ENCODE peak calls at places on chromosomes 3 and 15, in four cellular contexts. One of them, this sample, is unnamed.

GRCh38 chr3:13707456-13707855 is 158.5 kb downstream of the FBLN2 start:
- DNase-seq in fibroblast of lung: no peak
- DNase-seq in IMR-90: no peak
- DNase-seq in Peyer's patch: no peak
- DNase-seq in this sample: no peak

GRCh38 chr3:135966349-135966695 is 794 bp downstream of the PPP2R3A start:
- DNase-seq in fibroblast of lung: peak; percentile 53
- DNase-seq in IMR-90: no peak
- DNase-seq in Peyer's patch: no peak
- DNase-seq in this sample: no peak

GRCh38 chr3:51514210-51514609 is 14.4 kb upstream of the DCAF1 start:
- DNase-seq in fibroblast of lung: no peak
- DNase-seq in IMR-90: no peak
- DNase-seq in Peyer's patch: no peak
- DNase-seq in this sample: no peak

GRCh38 chr3:177119829-177120228 is 77.5 kb downstream of the TBL1XR1 start:
- DNase-seq in fibroblast of lung: no peak
- DNase-seq in IMR-90: no peak
- DNase-seq in Peyer's patch: no peak
- DNase-seq in this sample: no peak

GRCh38 chr15:58755956-58756355 is 6.4 kb upstream of the ADAM10 start:
- DNase-seq in fibroblast of lung: no peak
- DNase-seq in IMR-90: no peak
- DNase-seq in Peyer's patch: no peak
- DNase-seq in this sample: no peak

GRCh38 chr3:52130966-52131637 is 23.1 kb downstream of the POC1A start:
- DNase-seq in fibroblast of lung: no peak
- DNase-seq in IMR-90: no peak
- DNase-seq in Peyer's patch: no peak
- DNase-seq in this sample: no peak

GRCh38 chr3:168284728-168285127 is 189.0 kb upstream of the GOLIM4 start:
- DNase-seq in fibroblast of lung: no peak
- DNase-seq in IMR-90: no peak
- DNase-seq in Peyer's patch: no peak
- DNase-seq in this sample: no peak

GRCh38 chr3:14488286-14489036 is 51.7 kb downstream of the GRIP2 start:
- DNase-seq in fibroblast of lung: no peak
- DNase-seq in IMR-90: no peak
- DNase-seq in Peyer's patch: no peak
- DNase-seq in this sample: no peak

GRCh38 chr3:73521936-73522335 is 102.8 kb downstream of the PDZRN3 start:
- DNase-seq in fibroblast of lung: no peak
- DNase-seq in IMR-90: no peak
- DNase-seq in Peyer's patch: no peak
- DNase-seq in this sample: no peak

GRCh38 chr3:119636194-119636593 is 24.2 kb downstream of the POPDC2 start:
- DNase-seq in fibroblast of lung: peak; percentile 28
- DNase-seq in IMR-90: peak; percentile 13
- DNase-seq in Peyer's patch: no peak
- DNase-seq in this sample: no peak

GRCh38 chr3:171943262-171944108 is 95.9 kb upstream of the FNDC3B start:
- DNase-seq in fibroblast of lung: no peak
- DNase-seq in IMR-90: no peak
- DNase-seq in Peyer's patch: no peak
- DNase-seq in this sample: no peak
- TF ChIP-seq CTCF in fibroblast of lung: no peak
- TF ChIP-seq CTCF in IMR-90: no peak
- TF ChIP-seq CTCF in Peyer's patch: no peak
- TF ChIP-seq CTCF in this sample: no peak

GRCh38 chr3:56836276-56837163 is 34.8 kb upstream of the ARHGEF3 start:
- DNase-seq in fibroblast of lung: no peak
- DNase-seq in IMR-90: no peak
- DNase-seq in Peyer's patch: no peak
- DNase-seq in this sample: no peak
- H3K4me1 ChIP-seq in fibroblast of lung: peaks cover 4% of the 10 kb centered on the region
- H3K4me1 ChIP-seq in IMR-90: peaks cover 4% of the 10 kb centered on the region
- H3K4me1 ChIP-seq in Peyer's patch: no peaks in the 10 kb centered on the region
- H3K4me1 ChIP-seq in this sample: peaks cover 6% of the 10 kb centered on the region

DNA sequence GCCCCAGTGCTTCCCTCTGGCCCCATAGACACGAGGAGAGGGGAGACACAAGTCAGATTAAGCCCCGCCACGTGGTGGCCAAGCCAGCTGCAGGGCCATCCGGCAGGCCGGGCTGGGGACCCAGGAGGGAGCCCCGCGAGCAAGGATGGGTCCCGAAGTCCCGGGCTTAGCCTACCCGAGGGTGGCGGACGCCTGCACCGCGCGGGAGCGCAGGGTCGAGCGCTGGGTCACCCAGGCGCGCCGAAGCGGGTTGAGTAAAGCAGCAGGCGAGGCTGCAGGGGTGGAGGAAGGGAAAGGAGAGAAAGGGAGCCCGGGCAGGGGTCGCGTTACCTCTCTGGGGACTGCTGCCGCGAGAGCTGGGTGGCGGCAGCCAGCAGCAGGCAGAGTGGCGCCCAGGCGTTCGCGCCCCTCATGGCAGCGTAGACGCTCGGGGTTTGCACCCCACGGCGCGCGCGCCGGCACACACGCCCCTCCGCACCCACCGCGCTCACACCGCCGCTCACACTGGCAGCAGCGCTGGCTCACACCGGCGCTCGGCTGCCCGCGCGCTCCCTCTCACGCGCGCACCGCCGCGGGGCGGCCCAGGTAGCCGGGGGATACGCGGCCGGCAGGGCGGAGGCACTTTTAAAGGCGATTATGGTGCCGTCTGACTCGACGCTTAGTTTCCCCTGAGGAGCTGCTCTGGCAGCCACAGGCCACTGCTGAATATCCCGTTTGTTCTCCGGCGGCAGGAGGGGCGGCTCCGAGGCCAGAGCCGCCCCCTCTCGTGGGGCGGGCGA is at the start of gene PCOLCE2:
- DNase-seq in fibroblast of lung: no peak
- DNase-seq in IMR-90: no peak
- DNase-seq in Peyer's patch: no peak
- DNase-seq in this sample: peak; percentile 54
- TF ChIP-seq CTCF in fibroblast of lung: no peak
- TF ChIP-seq CTCF in IMR-90: no peak
- TF ChIP-seq CTCF in Peyer's patch: no peak
- TF ChIP-seq CTCF in this sample: no peak

DNA sequence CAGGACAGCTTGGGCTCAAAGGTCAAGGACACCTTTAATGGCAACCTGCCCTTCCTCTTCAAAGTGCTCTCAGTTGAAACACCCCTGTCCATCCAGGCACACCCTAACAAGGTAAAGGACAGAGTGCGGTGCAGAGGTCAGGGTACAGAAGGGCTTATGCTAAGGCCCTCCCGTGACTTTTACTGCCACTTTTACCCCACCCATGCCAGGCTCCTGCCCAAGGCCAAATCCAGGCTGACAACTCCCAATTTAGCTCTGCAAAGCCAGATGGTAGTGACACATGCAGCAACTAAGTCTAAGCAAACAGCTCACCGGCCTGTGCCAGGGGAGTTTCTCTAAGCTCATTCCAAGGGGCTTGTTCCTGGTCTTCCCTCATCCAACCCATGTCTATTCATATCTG is 1.6 kb downstream of the MPI start:
- DNase-seq in fibroblast of lung: no peak
- DNase-seq in IMR-90: no peak
- DNase-seq in Peyer's patch: no peak
- DNase-seq in this sample: no peak
- H3K4me1 ChIP-seq in fibroblast of lung: peaks cover 4% of the 10 kb centered on the region
- H3K4me1 ChIP-seq in IMR-90: peaks cover 9% of the 10 kb centered on the region
- H3K4me1 ChIP-seq in Peyer's patch: no peaks in the 10 kb centered on the region
- H3K4me1 ChIP-seq in this sample: peaks cover 53% of the 10 kb centered on the region

GRCh38 chr3:142501004-142501926 is 53.4 kb upstream of the XRN1 start:
- DNase-seq in fibroblast of lung: peak; percentile 81
- DNase-seq in IMR-90: peak; percentile 89
- DNase-seq in Peyer's patch: no peak
- DNase-seq in this sample: no peak
- TF ChIP-seq CTCF in fibroblast of lung: no peak
- TF ChIP-seq CTCF in IMR-90: no peak
- TF ChIP-seq CTCF in Peyer's patch: no peak
- TF ChIP-seq CTCF in this sample: no peak

DNA sequence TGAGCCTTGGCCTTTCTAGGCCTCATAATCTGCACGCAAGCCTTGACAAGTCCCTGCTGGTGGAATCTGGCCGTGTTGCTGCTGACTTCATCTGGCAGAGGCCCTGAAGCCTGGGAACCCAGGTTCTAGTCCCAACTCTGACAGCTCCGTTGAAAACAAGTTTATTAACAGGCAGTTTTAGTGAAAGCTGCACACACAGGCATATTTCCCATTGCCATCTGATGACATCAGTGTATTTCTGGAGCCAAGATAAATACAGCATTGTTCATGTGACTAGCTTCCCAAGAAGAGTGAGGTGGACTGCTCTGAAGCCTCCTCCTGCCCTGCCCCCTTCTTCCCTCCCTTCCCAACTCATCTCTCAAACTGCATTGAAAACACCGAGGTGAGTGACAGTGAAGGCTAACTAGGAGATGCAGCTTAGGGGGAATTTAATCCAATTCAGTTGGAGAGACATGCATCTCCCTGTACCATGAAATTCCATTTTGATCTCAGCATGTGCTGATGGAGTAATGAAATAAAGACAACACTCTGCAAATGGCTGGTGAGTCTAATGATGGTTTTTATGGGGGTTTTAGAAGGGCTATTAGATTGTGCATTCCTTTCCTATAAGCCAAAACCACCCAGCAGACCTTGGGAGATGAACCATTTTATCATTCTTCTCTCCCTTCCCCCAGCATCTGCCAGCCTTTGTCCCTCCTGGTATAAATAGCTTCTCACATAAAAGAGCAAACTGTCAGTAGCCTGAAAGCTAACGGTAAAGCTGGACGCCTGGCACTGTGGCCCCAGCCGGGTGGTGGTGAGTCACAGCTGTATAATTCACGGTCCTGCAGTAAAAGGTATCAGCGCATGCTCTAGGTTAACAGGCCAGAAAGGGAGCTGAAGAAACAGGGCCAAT is 38.0 kb downstream of the PRICKLE2 start:
- DNase-seq in fibroblast of lung: peak; percentile 97
- DNase-seq in IMR-90: peak; percentile 99
- DNase-seq in Peyer's patch: no peak
- DNase-seq in this sample: peak; percentile 75
- H3K4me1 ChIP-seq in fibroblast of lung: peaks cover 48% of the 10 kb centered on the region
- H3K4me1 ChIP-seq in IMR-90: peaks cover 32% of the 10 kb centered on the region
- H3K4me1 ChIP-seq in Peyer's patch: no peaks in the 10 kb centered on the region
- H3K4me1 ChIP-seq in this sample: peaks cover 79% of the 10 kb centered on the region

GRCh38 chr3:4940985-4941384 is 38.3 kb upstream of the BHLHE40 start:
- DNase-seq in fibroblast of lung: no peak
- DNase-seq in IMR-90: no peak
- DNase-seq in Peyer's patch: no peak
- DNase-seq in this sample: no peak

GRCh38 chr3:4947028-4947427 is 32.2 kb upstream of the BHLHE40 start:
- DNase-seq in fibroblast of lung: no peak
- DNase-seq in IMR-90: no peak
- DNase-seq in Peyer's patch: no peak
- DNase-seq in this sample: no peak

GRCh38 chr3:4945318-4945717 is 33.9 kb upstream of the BHLHE40 start:
- DNase-seq in fibroblast of lung: no peak
- DNase-seq in IMR-90: no peak
- DNase-seq in Peyer's patch: no peak
- DNase-seq in this sample: no peak

GRCh38 chr3:4939276-4939675 is 40.0 kb upstream of the BHLHE40 start:
- DNase-seq in fibroblast of lung: no peak
- DNase-seq in IMR-90: peak; percentile 19
- DNase-seq in Peyer's patch: no peak
- DNase-seq in this sample: no peak

GRCh38 chr3:4943553-4943952 is 35.7 kb upstream of the BHLHE40 start:
- DNase-seq in fibroblast of lung: no peak
- DNase-seq in IMR-90: no peak
- DNase-seq in Peyer's patch: no peak
- DNase-seq in this sample: no peak
- TF ChIP-seq CTCF in fibroblast of lung: peak; percentile 11
- TF ChIP-seq CTCF in IMR-90: peak; percentile 21
- TF ChIP-seq CTCF in Peyer's patch: no peak
- TF ChIP-seq CTCF in this sample: peak; percentile 29

GRCh38 chr15:76336254-76337046 is at the start of gene ISL2:
- DNase-seq in fibroblast of lung: peak; percentile 89
- DNase-seq in IMR-90: peak; percentile 96
- DNase-seq in Peyer's patch: peak; percentile 68
- DNase-seq in this sample: no peak

GRCh38 chr15:76337047-76337738 is 620 bp downstream of the ISL2 start:
- DNase-seq in fibroblast of lung: peak; percentile 45
- DNase-seq in IMR-90: peak; percentile 55
- DNase-seq in Peyer's patch: no peak
- DNase-seq in this sample: no peak

GRCh38 chr15:76339302-76340197 is 3.0 kb downstream of the ISL2 start:
- DNase-seq in fibroblast of lung: peak; percentile 58
- DNase-seq in IMR-90: no peak
- DNase-seq in Peyer's patch: no peak
- DNase-seq in this sample: no peak

GRCh38 chr15:76338555-76339301 is 2.2 kb downstream of the ISL2 start:
- DNase-seq in fibroblast of lung: no peak
- DNase-seq in IMR-90: no peak
- DNase-seq in Peyer's patch: no peak
- DNase-seq in this sample: no peak

DNA sequence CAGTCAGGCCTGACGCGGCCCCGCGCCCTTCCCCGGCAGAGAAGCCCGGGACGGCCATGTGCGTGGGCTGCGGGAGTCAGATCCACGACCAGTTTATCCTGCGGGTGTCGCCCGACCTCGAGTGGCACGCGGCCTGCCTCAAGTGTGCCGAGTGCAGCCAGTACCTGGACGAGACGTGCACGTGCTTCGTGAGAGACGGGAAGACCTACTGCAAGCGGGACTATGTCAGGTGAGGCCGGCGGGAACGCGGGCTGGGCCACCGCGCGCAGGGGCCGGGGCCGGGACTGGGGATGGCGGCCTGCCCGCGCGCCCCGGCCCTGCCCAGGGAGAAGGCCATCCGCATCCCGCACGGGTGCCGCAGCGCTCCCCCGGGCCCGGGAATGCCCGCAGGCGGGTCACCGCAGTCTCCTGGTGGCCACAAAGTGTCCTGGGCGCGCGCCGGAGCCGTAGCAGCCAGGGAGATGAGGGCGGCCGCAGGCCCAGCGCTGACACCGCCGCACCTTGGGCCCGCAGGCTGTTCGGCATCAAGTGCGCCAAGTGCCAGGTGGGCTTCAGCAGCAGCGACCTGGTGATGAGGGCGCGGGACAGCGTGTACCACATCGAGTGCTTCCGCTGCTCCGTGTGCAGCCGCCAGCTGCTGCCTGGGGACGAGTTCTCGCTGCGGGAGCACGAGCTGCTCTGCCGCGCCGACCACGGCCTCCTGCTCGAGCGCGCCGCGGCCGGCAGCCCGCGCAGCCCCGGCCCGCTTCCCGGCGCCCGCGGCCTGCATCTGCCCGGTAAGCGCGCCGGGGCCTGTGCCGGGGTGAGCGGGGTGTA is 1.4 kb downstream of the ISL2 start:
- DNase-seq in fibroblast of lung: no peak
- DNase-seq in IMR-90: no peak
- DNase-seq in Peyer's patch: no peak
- DNase-seq in this sample: no peak
- H3K4me1 ChIP-seq in fibroblast of lung: no peaks in the 10 kb centered on the region
- H3K4me1 ChIP-seq in IMR-90: peaks cover 8% of the 10 kb centered on the region
- H3K4me1 ChIP-seq in Peyer's patch: peaks cover 4% of the 10 kb centered on the region
- H3K4me1 ChIP-seq in this sample: peaks cover 75% of the 10 kb centered on the region

This sample was measured in left ventricle myocardium inferior.